ENCODE peak calls at places on chromosome 1, in five cellular contexts. M, J, Z, N and E are unnamed samples.

GRCh38 chr1:156616463-156616862 is 2.8 kb upstream of the HAPLN2 start:
- DNase-seq in M (peak; percentile 85), N (no peak), Z (peak; percentile 40), J (no peak), E (peak; percentile 36)

GRCh38 chr1:116254776-116255175 is 118.3 kb upstream of the ATP1A1 start:
- DNase-seq in M (no peak), Z (no peak), N (no peak), J (no peak), E (no peak)

GRCh38 chr1:95396557-95396956 is 162.5 kb downstream of the RWDD3 start:
- DNase-seq in J (no peak), N (no peak), Z (no peak), M (no peak), E (no peak)

GRCh38 chr1:205286335-205286950 is 35.1 kb downstream of the NUAK2 start:
- DNase-seq in Z (no peak), N (no peak), M (no peak), J (no peak), E (no peak)

GRCh38 chr1:86687595-86687994 is 16.8 kb upstream of the SH3GLB1 start:
- DNase-seq in Z (no peak), N (no peak), J (no peak), M (no peak), E (no peak)

GRCh38 chr1:14878951-14879350 is 274.6 kb upstream of the TMEM51 start:
- DNase-seq in M (no peak), Z (no peak), N (no peak), J (no peak), E (no peak)

GRCh38 chr1:28680141-28680540 is 11.6 kb downstream of the GMEB1 start:
- DNase-seq in N (no peak), Z (no peak), M (no peak), J (no peak), E (no peak)

GRCh38 chr1:39214998-39215873 is 10.7 kb downstream of the MACF1 start:
- DNase-seq in J (no peak), M (no peak), Z (no peak), N (no peak), E (no peak)

GRCh38 chr1:234722904-234723588 is 113.1 kb upstream of the IRF2BP2 start:
- DNase-seq in Z (no peak), N (peak; percentile 72), J (peak; percentile 76), M (peak; percentile 93), E (no peak)

GRCh38 chr1:107405241-107405640 is 264.4 kb downstream of the NTNG1 start:
- DNase-seq in M (no peak), N (no peak), J (peak; percentile 44), Z (no peak), E (no peak)

GRCh38 chr1:46515576-46515975 is 25.9 kb downstream of the DMBX1 start:
- DNase-seq in M (no peak), J (no peak), Z (no peak), N (no peak), E (no peak)

GRCh38 chr1:63835075-63835633 is 61.3 kb downstream of the ROR1 start:
- DNase-seq in N (no peak), Z (no peak), M (no peak), J (no peak), E (no peak)

GRCh38 chr1:113307771-113308451 is 82.4 kb upstream of the MAGI3 start:
- DNase-seq in J (no peak), N (no peak), M (no peak), Z (no peak), E (no peak)

GRCh38 chr1:186404454-186405051 is 28.9 kb downstream of the ODR4 start:
- DNase-seq in J (no peak), N (peak; percentile 13), Z (no peak), M (no peak), E (no peak)

GRCh38 chr1:230808268-230808872 is 60.0 kb downstream of the C1orf198 start:
- DNase-seq in J (no peak), M (no peak), Z (no peak), N (no peak), E (no peak)

GRCh38 chr1:25675729-25676476 is 59.3 kb downstream of the MAN1C1 start:
- DNase-seq in N (no peak), M (no peak), Z (no peak), J (no peak), E (no peak)

GRCh38 chr1:154847891-154848290 is 22.2 kb downstream of the KCNN3 start:
- DNase-seq in N (no peak), J (no peak), Z (no peak), M (no peak), E (no peak)

GRCh38 chr1:112674986-112675727 is 698 bp downstream of the MOV10 start:
- DNase-seq in M (peak; percentile 80), J (no peak), N (peak; percentile 54), Z (peak; percentile 52), E (peak; percentile 69)

GRCh38 chr1:110912784-110913183 is 39.8 kb downstream of the CD53 start:
- DNase-seq in N (no peak), M (no peak), J (no peak), Z (no peak), E (no peak)

GRCh38 chr1:44068442-44068861 is 37.2 kb upstream of the SLC6A9 start:
- DNase-seq in J (no peak), M (no peak), N (no peak), Z (no peak), E (no peak)

GRCh38 chr1:89065077-89065868 is at the start of gene GBP1:
- DNase-seq in J (peak; percentile 61), N (no peak), M (no peak), Z (no peak), E (no peak)

GRCh38 chr1:173112129-173112528 is 61.4 kb upstream of the TNFSF18 start:
- DNase-seq in M (no peak), J (no peak), N (no peak), Z (no peak), E (no peak)

GRCh38 chr1:45880930-45881329 is 77.5 kb downstream of the MAST2 start:
- DNase-seq in N (no peak), Z (no peak), J (no peak), M (no peak), E (no peak)

GRCh38 chr1:223233410-223234163 is 90.5 kb upstream of the TLR5 start:
- DNase-seq in Z (no peak), M (no peak), N (peak; percentile 58), J (no peak), E (no peak)

GRCh38 chr1:148352470-148353118 is 130.5 kb downstream of the PPIAL4G start:
- DNase-seq in Z (no peak), N (no peak), M (no peak), J (no peak), E (no peak)

DNA sequence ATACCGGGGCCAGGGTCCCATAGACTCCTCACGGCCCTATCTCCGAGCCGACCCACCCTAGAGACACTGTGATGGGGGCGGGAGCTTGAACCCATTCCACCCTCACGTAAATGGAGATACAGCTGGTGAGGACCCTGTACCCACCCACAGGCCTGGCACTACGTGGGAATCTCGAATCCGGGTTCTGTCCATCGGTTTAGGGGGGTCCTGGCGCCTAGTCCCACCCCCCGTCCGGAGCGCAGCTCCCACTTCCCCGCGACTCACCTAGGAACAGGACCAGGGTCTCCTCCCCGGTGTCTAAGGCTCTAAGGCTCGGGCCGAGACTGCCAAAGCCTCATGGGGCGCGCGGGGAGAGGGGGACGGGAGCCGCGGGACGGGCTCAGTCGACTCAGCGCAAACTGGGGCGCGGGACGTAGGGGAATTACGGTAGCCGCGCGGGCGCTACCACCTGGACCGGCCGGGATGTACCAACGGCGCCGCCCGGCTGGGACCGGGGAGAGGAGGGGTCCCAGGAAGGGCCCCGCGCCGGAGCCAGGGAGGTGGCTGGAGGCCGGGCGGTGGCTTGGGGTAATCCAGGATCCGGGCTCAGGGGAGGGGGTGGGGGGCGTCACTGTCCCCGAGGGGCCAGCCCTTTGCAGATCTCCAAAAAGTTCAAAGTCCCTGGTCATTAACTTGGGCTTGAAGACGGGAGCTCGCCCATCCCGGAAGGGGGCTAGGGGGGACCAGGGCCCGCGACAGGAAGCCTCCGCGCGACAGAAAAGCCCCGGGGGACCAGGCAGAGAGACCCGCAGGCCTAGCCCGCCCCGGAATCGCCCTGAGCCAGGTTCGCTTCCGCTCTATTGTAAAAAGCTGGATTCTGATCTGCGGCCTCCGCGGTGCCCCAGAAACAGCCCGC is 1.0 kb downstream of the PLEKHG5 start:
- DNase-seq in N (peak; percentile 62), M (no peak), Z (peak; percentile 52), J (no peak), E (peak; percentile 68)
- TF ChIP-seq CTCF in N (no peak), M (no peak), Z (peak; percentile 63), J (no peak), E (peak; percentile 25)

GRCh38 chr1:3282186-3282585 is 172.3 kb upstream of the ARHGEF16 start:
- DNase-seq in N (no peak), J (no peak), Z (no peak), M (no peak), E (no peak)

GRCh38 chr1:3285341-3285740 is 169.1 kb upstream of the ARHGEF16 start:
- DNase-seq in J (no peak), N (no peak), Z (no peak), M (no peak), E (no peak)

GRCh38 chr1:3284691-3285090 is 169.8 kb upstream of the ARHGEF16 start:
- DNase-seq in M (no peak), J (no peak), N (no peak), Z (no peak), E (no peak)

GRCh38 chr1:3282656-3283430 is 171.6 kb upstream of the ARHGEF16 start:
- DNase-seq in J (no peak), N (no peak), M (no peak), Z (no peak), E (no peak)

DNA sequence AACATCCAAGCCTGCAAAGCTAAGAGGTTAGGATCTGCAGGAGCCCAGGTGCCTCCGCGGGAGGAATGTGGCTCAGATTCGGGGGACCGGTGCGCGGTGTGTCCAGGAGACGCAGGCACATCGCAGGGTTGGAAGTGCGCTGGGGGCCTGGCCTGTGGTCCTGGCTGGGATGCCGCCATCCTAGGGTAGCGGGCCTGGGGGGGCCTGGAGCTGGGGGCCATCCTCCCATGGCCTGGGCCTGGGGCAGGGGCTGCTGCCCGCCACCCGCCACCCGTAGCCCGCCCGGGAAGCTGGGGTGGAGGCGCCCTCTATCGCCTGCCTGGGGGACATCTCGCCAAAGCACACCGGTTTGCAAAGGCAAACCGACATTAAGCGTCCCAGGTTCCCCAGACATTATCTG is 170.6 kb upstream of the ARHGEF16 start:
- DNase-seq in Z (no peak), M (no peak), N (peak; percentile 39), J (peak; percentile 13), E (peak; percentile 74)
- TF ChIP-seq CTCF in Z (peak; percentile 44), M (peak; percentile 31), N (peak; percentile 35), J (peak; percentile 51), E (peak; percentile 62)

DNA sequence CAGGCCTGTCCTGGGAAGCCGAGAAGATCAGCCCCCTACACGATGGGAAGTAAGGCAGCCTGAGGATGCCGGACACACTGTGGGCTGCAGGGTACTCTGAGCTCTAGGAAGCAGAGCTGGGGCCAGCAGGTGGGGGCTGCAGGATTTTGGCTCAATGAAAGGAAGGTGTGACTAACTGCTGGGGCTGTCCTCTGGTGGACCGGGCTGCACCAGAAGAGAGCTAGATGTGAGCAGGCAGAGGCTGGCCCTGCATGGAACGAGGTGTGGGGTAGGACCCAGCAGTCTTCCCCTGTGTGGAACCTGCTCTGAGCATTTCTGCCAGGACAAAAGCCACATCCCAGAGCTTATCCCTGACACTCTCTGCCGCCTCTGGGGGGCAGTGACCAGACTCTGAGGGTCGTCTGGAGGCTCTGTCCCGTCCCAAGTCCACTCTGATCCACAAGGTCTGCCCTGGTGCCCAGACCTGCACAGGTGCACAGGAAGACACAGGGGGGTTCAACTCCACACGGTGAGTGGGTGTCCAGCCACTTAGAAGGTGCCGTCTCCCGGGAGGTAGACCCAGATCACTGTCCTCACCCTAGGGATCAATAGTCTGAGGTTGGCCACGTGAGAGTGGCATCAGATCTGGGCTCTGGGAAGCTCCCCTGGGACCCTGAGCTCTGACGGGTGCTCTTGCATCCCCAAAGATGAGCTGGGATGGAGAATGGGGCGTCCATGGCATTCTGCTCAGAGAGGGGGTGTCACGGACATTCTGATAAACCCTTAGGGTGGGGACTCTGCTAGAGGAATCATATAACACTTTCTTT is 187.6 kb upstream of the VAMP3 start:
- DNase-seq in Z (peak; percentile 11), M (peak; percentile 43), N (no peak), J (no peak), E (no peak)
- TF ChIP-seq CTCF in Z (no peak), M (no peak), N (no peak), J (no peak), E (no peak)

GRCh38 chr1:80656011-80656627 is 1144.6 kb upstream of the ADGRL2 start:
- DNase-seq in J (no peak), Z (no peak), M (no peak), N (peak; percentile 49), E (peak; percentile 16)
- TF ChIP-seq CTCF in J (peak; percentile 8), Z (peak; percentile 27), M (no peak), N (peak; percentile 56), E (peak; percentile 55)